ENCODE peak calls at places on chromosomes 11 and 22, in nine cellular contexts. I is CD4-positive, alpha-beta T cell; Z is fibroblast of the aortic adventitia; G is mucosa of descending colon; L is NB4; N is H9; Q is upper lobe of right lung; R is GM12865; M is upper lobe of left lung. V is an unnamed sample.

GRCh38 chr22:21876486-21877176 is 9.2 kb upstream of the MAPK1 start:
- DNase-seq in I (no peak), Z (peak; percentile 92), L (peak; percentile 20), Q (no peak), G (no peak), R (peak; percentile 46), N (no peak), M (no peak), V (no peak)

GRCh38 chr11:34819740-34820482 is 96.3 kb downstream of the APIP start:
- DNase-seq in I (no peak), Q (no peak), G (no peak), N (no peak), R (no peak), Z (peak; percentile 7), M (no peak), L (no peak), V (no peak)

GRCh38 chr22:39520874-39521857 is 804 bp downstream of the ATF4 start:
- DNase-seq in G (peak; percentile 89), L (peak; percentile 82), R (peak; percentile 91), I (peak; percentile 46), N (no peak), Q (peak; percentile 92), M (peak; percentile 97), Z (peak; percentile 72), V (no peak)

GRCh38 chr22:27686534-27686933 is 115.0 kb downstream of the MN1 start:
- DNase-seq in L (no peak), Q (no peak), R (no peak), N (no peak), G (peak; percentile 60), M (no peak), I (no peak), Z (peak; percentile 95), V (no peak)

GRCh38 chr22:39282642-39283311 is 36.6 kb downstream of the RPL3 start:
- DNase-seq in N (no peak), I (no peak), R (no peak), Q (no peak), G (no peak), L (no peak), M (no peak), Z (no peak), V (no peak)

GRCh38 chr11:125766251-125766650 is 12.4 kb downstream of the PATE2 start:
- DNase-seq in M (no peak), N (no peak), Q (no peak), R (no peak), I (no peak), L (no peak), G (no peak), Z (no peak), V (no peak)

GRCh38 chr22:45632791-45633515 is 38.7 kb upstream of the ATXN10 start:
- DNase-seq in L (no peak), M (no peak), R (no peak), Q (peak; percentile 41), I (no peak), N (no peak), Z (peak; percentile 68), G (no peak), V (no peak)

GRCh38 chr22:48705159-48705916 is 1122.3 kb downstream of the BRD1 start:
- DNase-seq in L (no peak), Q (peak; percentile 57), M (peak; percentile 30), G (no peak), I (no peak), N (no peak), R (no peak), Z (no peak), V (no peak)

GRCh38 chr11:109512680-109513079 is 90.7 kb downstream of the C11orf87 start:
- DNase-seq in M (no peak), I (no peak), L (peak; percentile 67), Z (no peak), G (no peak), N (no peak), Q (no peak), R (peak; percentile 5), V (no peak)

GRCh38 chr11:10181811-10182210 is 112.2 kb downstream of the SBF2 start:
- DNase-seq in G (no peak), I (no peak), L (peak; percentile 16), Z (peak; percentile 59), M (no peak), N (no peak), Q (no peak), R (peak; percentile 16), V (no peak)

GRCh38 chr11:104623518-104623917 is 274.7 kb downstream of the CASP12 start:
- DNase-seq in N (no peak), Q (no peak), Z (peak; percentile 43), L (no peak), R (no peak), G (no peak), I (no peak), M (no peak), V (no peak)

GRCh38 chr22:46537946-46538815 is 761 bp upstream of the CELSR1 start:
- DNase-seq in Z (peak; percentile 52), G (no peak), N (peak; percentile 61), Q (peak; percentile 83), R (no peak), M (peak; percentile 89), L (peak; percentile 69), I (no peak), V (no peak)

GRCh38 chr11:94139421-94139820 is 10.8 kb downstream of the PANX1 start:
- DNase-seq in R (no peak), G (no peak), Q (no peak), I (no peak), L (no peak), Z (no peak), N (peak; percentile 53), M (no peak), V (no peak)

GRCh38 chr11:116791813-116792143 is at the start of gene APOA5:
- DNase-seq in L (no peak), Z (no peak), Q (no peak), I (no peak), R (no peak), G (no peak), M (peak; percentile 19), N (no peak), V (no peak)

GRCh38 chr11:43503417-43503816 is 144.7 kb downstream of the TTC17 start:
- DNase-seq in L (peak; percentile 11), Q (no peak), R (no peak), Z (no peak), N (no peak), G (no peak), M (no peak), I (no peak), V (no peak)
- TF ChIP-seq CTCF in L (peak; percentile 31), Q (no peak), R (no peak), Z (peak; percentile 22), N (peak; percentile 39), G (no peak), M (no peak), I (no peak), V (no peak)

DNA sequence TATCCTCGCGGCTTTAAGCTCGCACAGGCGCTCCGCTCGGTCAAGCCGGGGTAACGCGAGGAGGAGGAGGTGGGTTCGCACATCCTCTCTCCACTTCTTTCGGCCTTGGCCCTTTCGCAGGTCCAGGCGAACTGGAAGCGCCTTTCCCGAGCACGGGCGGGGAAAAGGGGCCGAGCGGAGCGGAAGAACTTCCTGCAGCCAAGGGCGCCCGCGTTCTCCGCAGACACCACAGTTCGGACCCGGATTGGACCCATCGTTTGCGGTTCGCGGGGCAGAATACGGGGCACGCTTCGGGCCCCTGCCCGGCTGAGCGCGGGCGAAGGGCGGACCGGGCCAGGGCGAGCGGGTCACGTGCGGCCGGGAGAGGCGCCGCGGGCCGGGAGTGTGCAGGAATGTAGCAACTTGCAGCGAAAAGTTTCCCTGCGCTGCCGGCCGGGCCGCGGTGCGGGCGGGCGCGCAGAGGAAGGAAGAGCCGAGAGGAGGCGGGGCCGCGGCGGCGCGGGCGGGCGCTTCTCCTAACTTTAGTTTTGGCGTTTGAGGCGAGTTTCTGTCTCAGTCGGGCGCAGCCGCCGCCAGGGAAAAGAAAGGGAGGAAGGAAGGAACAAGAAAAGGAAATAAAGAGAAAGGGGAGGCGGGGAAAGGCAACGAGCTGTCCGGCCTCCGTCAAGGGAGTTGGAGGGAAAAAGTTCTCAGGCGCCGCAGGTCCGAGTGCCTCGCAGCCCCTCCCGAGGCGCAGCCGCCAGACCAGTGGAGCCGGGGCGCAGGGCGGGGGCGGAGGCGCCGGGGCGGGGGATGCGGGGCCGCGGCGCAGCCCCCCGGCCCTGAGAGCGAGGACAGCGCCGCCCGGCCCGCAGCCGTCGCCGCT is at the start of gene YAP1:
- DNase-seq in I (peak; percentile 36), N (peak; percentile 91), Q (peak; percentile 95), R (peak; percentile 82), Z (peak; percentile 91), G (peak; percentile 91), M (peak; percentile 98), L (peak; percentile 78), V (peak; percentile 64)
- TF ChIP-seq CTCF in I (no peak), N (no peak), Q (no peak), R (no peak), Z (no peak), G (no peak), M (no peak), L (no peak), V (no peak)

DNA sequence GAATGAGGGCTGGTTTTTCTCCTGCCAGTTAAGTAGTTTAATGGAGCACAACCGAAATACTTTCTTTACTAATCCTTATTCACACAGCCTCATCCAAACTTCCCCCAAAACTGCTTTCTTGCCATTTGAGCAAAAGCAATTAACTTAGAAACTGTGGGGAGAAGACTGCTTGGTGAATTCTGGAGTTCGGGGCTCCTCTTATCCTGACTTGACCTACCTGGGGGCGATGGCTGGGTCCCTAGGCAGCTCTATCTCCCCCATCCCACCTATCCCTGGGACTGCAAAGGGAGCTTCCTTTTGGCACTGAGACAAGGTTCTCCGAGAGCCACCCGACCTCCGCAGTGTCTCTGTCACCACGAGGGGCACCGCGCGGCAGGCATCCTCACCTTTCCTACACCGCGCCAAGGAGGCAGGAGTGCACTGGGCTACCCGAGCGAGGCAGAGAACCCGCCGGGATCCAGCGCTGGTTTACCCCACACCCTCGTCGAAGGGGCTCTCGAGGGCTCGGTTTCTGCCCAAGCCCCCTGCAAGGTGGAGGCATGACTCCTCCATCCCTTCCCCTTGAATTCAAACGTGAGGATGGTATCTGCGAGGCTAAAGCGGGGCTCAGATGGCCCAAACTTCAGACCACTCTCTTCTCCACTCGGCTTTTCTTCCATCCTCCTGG is 731 bp downstream of the DESI1 start:
- DNase-seq in R (peak; percentile 53), Z (no peak), Q (peak; percentile 75), N (peak; percentile 57), M (peak; percentile 79), I (peak; percentile 39), L (peak; percentile 49), G (peak; percentile 74), V (peak; percentile 39)
- TF ChIP-seq CTCF in R (no peak), Z (no peak), Q (no peak), N (no peak), M (no peak), I (no peak), L (no peak), G (no peak), V (no peak)

DNA sequence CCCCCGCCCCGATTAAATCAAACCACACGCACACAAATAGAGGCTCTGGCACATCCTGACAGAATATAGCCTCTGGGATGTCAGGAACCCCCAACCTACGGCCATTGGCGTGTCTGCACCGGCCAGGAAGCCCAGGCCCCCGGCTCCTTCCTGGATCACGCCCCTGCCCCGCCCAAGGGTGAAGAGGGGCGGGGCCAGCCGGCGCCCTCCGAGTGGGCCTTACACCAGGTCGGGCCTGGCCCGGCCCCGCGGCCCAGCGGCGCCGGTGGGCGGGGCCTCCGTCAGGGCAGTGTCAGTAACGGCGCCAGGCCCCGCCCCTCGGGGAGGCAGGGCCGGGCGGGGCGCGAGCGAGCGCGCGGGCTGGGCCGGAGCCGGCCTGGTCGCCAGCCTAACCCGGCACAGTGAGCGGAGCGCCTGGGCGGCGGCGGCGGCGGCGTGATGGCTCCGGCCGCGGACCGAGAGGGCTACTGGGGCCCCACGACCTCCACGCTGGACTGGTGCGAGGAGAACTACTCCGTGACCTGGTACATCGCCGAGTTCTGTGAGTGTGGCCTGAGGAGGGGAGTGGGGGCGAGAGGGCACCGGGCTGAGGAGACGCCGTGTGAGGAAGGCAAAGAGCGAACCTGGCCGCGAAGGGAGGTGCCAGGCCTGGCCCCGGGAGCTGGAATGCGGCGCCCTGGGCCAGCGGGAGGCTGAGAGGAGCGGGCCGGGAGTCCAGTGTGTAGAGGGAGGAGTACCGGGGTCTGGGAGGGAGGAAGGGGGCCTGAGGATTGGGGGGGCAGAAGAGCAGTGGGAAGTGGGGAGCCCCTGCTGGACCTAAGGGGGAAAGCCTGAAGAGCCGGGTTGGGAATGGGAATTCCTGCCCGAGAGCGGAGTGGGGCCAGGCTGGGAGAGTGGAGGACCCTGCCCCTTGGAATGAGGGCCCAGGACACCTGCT is at the start of gene ACER3:
- DNase-seq in N (peak; percentile 94), Q (peak; percentile 97), I (peak; percentile 58), R (peak; percentile 96), G (peak; percentile 95), L (peak; percentile 95), M (peak; percentile 99), Z (peak; percentile 73), V (peak; percentile 89)
- TF ChIP-seq CTCF in N (no peak), Q (peak; percentile 26), I (no peak), R (no peak), G (no peak), L (peak; percentile 4), M (no peak), Z (peak; percentile 55), V (no peak)

V was measured in activated B cell treated with CpG ODN at 0.5 μM for 24 hours.